ENCODE peak calls at places on chromosomes 5 and 9, in seven cellular contexts. One of them, this sample, is unnamed.

GRCh38 chr9:117191504-117192375 is 223.1 kb downstream of the ASTN2 start:
- DNase-seq in posterior vena cava: no peak
- DNase-seq in HAP-1: no peak
- DNase-seq in fibroblast of the aortic adventitia: no peak
- DNase-seq in HTR-8/SVneo: no peak
- DNase-seq in CD8-positive, alpha-beta memory T cell: no peak
- DNase-seq in aorta: no peak
- DNase-seq in this sample: no peak

GRCh38 chr9:71706172-71706571 is 62.1 kb downstream of the CEMIP2 start:
- DNase-seq in aorta: no peak
- DNase-seq in CD8-positive, alpha-beta memory T cell: no peak
- DNase-seq in HAP-1: no peak
- DNase-seq in HTR-8/SVneo: no peak
- DNase-seq in posterior vena cava: no peak
- DNase-seq in fibroblast of the aortic adventitia: no peak
- DNase-seq in this sample: no peak

GRCh38 chr9:98109052-98109451 is 10.0 kb downstream of the TRIM14 start:
- DNase-seq in posterior vena cava: no peak
- DNase-seq in fibroblast of the aortic adventitia: no peak
- DNase-seq in CD8-positive, alpha-beta memory T cell: no peak
- DNase-seq in aorta: no peak
- DNase-seq in HAP-1: no peak
- DNase-seq in HTR-8/SVneo: no peak
- DNase-seq in this sample: peak; percentile 76

GRCh38 chr5:178192244-178192643 is 5.1 kb upstream of the GMCL2 start:
- DNase-seq in CD8-positive, alpha-beta memory T cell: no peak
- DNase-seq in HAP-1: no peak
- DNase-seq in posterior vena cava: no peak
- DNase-seq in fibroblast of the aortic adventitia: no peak
- DNase-seq in HTR-8/SVneo: no peak
- DNase-seq in aorta: no peak
- DNase-seq in this sample: no peak

GRCh38 chr5:71454913-71455312 is 538 bp upstream of the BDP1 start:
- DNase-seq in HAP-1: no peak
- DNase-seq in fibroblast of the aortic adventitia: no peak
- DNase-seq in aorta: no peak
- DNase-seq in HTR-8/SVneo: no peak
- DNase-seq in CD8-positive, alpha-beta memory T cell: no peak
- DNase-seq in posterior vena cava: no peak
- DNase-seq in this sample: peak; percentile 82

GRCh38 chr5:140181002-140181483 is 6.1 kb downstream of the CYSTM1 start:
- DNase-seq in CD8-positive, alpha-beta memory T cell: no peak
- DNase-seq in aorta: no peak
- DNase-seq in HTR-8/SVneo: no peak
- DNase-seq in fibroblast of the aortic adventitia: no peak
- DNase-seq in posterior vena cava: no peak
- DNase-seq in HAP-1: no peak
- DNase-seq in this sample: no peak

GRCh38 chr9:15697459-15697858 is 144.6 kb downstream of the CCDC171 start:
- DNase-seq in CD8-positive, alpha-beta memory T cell: no peak
- DNase-seq in fibroblast of the aortic adventitia: peak; percentile 83
- DNase-seq in aorta: no peak
- DNase-seq in posterior vena cava: no peak
- DNase-seq in HAP-1: no peak
- DNase-seq in HTR-8/SVneo: peak; percentile 9
- DNase-seq in this sample: no peak

GRCh38 chr9:122056484-122056883 is 36.6 kb downstream of the TTLL11 start:
- DNase-seq in HTR-8/SVneo: peak; percentile 11
- DNase-seq in aorta: no peak
- DNase-seq in posterior vena cava: no peak
- DNase-seq in fibroblast of the aortic adventitia: peak; percentile 8
- DNase-seq in HAP-1: peak; percentile 58
- DNase-seq in CD8-positive, alpha-beta memory T cell: no peak
- DNase-seq in this sample: no peak

GRCh38 chr5:177330991-177331837 is 19.5 kb upstream of the MXD3 start:
- DNase-seq in CD8-positive, alpha-beta memory T cell: no peak
- DNase-seq in aorta: peak; percentile 61
- DNase-seq in HAP-1: no peak
- DNase-seq in HTR-8/SVneo: no peak
- DNase-seq in posterior vena cava: peak; percentile 67
- DNase-seq in fibroblast of the aortic adventitia: no peak
- DNase-seq in this sample: peak; percentile 79